ENCODE peak calls at places on chromosomes 3 and 15, in eight cellular contexts. U is naive thymus-derived CD4-positive, alpha-beta T cell; G is COLO829; T is GM19239; F is renal cortical epithelial cell; L is NCI-H1436; B is T-cell; Z is stimulated activated CD8-positive, alpha-beta memory T cell treated with anti-CD3 and anti-CD28 coated beads, Interleukin-12 subunit alpha, Interleukin-12 subunit beta, amount 100 ng/mL, for 4 hours. R is an unnamed sample.

GRCh38 chr15:100339999-100340398 is 1.8 kb downstream of the ADAMTS17 start:
- DNase-seq in F (no peak), L (no peak), U (no peak), Z (no peak), G (no peak), B (no peak), T (no peak), R (no peak)

GRCh38 chr3:180802837-180803236 is 109.6 kb upstream of the FXR1 start:
- DNase-seq in U (no peak), G (no peak), T (no peak), B (no peak), F (peak), L (peak), Z (no peak), R (no peak)

GRCh38 chr3:67384790-67385397 is 269.5 kb downstream of the SUCLG2 start:
- DNase-seq in Z (no peak), U (peak), T (no peak), F (peak), B (peak), L (no peak), G (peak), R (no peak)

GRCh38 chr15:42444415-42445063 is 46.4 kb downstream of the ZNF106 start:
- DNase-seq in G (no peak), U (no peak), F (no peak), Z (no peak), T (no peak), B (no peak), L (no peak), R (no peak)

GRCh38 chr3:112744825-112745566 is 101.7 kb downstream of the CD200R1L start:
- DNase-seq in L (no peak), F (no peak), Z (no peak), U (no peak), G (no peak), B (no peak), T (no peak), R (no peak)

GRCh38 chr3:121443456-121443855 is 102.3 kb downstream of the POLQ start:
- DNase-seq in G (no peak), F (no peak), U (no peak), L (no peak), Z (no peak), B (no peak), T (no peak), R (no peak)

GRCh38 chr3:85432081-85432480 is 473.3 kb downstream of the CADM2 start:
- DNase-seq in B (no peak), T (no peak), G (no peak), L (no peak), Z (no peak), F (no peak), U (no peak), R (no peak)

GRCh38 chr3:161893972-161894371 is 397.4 kb downstream of the OTOL1 start:
- DNase-seq in Z (no peak), T (no peak), U (no peak), F (no peak), B (no peak), L (no peak), G (no peak), R (no peak)

GRCh38 chr15:40894689-40895308 is 549 bp downstream of the VPS18 start:
- DNase-seq in U (peak), T (no peak), G (peak), L (peak), B (peak), Z (no peak), F (peak), R (peak)

GRCh38 chr15:79779739-79780138 is 117.1 kb downstream of the MTHFS start:
- DNase-seq in B (no peak), Z (no peak), T (no peak), G (no peak), L (no peak), F (no peak), U (no peak), R (no peak)

GRCh38 chr3:139378587-139378986 is 10.9 kb downstream of the COPB2 start:
- DNase-seq in G (peak), Z (no peak), L (peak), U (no peak), T (no peak), B (no peak), F (no peak), R (no peak)

GRCh38 chr15:52257734-52258062 is 37.9 kb downstream of the MYO5C start:
- DNase-seq in Z (no peak), T (no peak), G (peak), B (no peak), U (no peak), L (peak), F (peak), R (no peak)

GRCh38 chr15:95822946-95823345 is 507.6 kb upstream of the NR2F2 start:
- DNase-seq in L (no peak), Z (no peak), T (no peak), F (no peak), U (no peak), G (no peak), B (no peak), R (no peak)

GRCh38 chr15:75347222-75348033 is 589 bp downstream of the NEIL1 start:
- DNase-seq in T (no peak), B (peak), L (peak), Z (peak), G (no peak), F (no peak), U (peak), R (peak)

GRCh38 chr15:97977734-97978133 is 17.2 kb downstream of the ARRDC4 start:
- DNase-seq in G (no peak), Z (no peak), U (no peak), T (no peak), B (no peak), F (no peak), L (no peak), R (peak)

GRCh38 chr3:175484666-175485065 is 625.5 kb downstream of the NAALADL2 start:
- DNase-seq in L (no peak), T (no peak), U (no peak), G (no peak), Z (no peak), B (no peak), F (no peak), R (no peak)

GRCh38 chr15:66670698-66671580 is 31.1 kb upstream of the SMAD6 start:
- DNase-seq in U (no peak), L (peak), F (peak), B (no peak), G (no peak), T (no peak), Z (no peak), R (no peak)

GRCh38 chr3:195956577-195956976 is 48.2 kb upstream of the TNK2 start:
- DNase-seq in L (no peak), Z (no peak), G (no peak), B (no peak), F (no peak), U (no peak), T (no peak), R (peak)

GRCh38 chr3:106420628-106421027 is 551.8 kb upstream of the CBLB start:
- DNase-seq in T (no peak), F (no peak), Z (no peak), G (no peak), U (no peak), B (no peak), L (no peak), R (no peak)

GRCh38 chr3:48086736-48087470 is 70.7 kb upstream of the MAP4 start:
- DNase-seq in F (peak), Z (no peak), B (no peak), L (no peak), G (no peak), T (no peak), U (no peak), R (no peak)

GRCh38 chr3:46857485-46858341 is 5.5 kb downstream of the MYL3 start:
- DNase-seq in T (no peak), L (no peak), G (no peak), F (no peak), U (no peak), B (no peak), Z (no peak), R (peak)

R was measured in adrenal gland.